ENCODE peak calls at places on chromosomes 7 and 10, in six cellular contexts. T, Q, E, F, V and W are unnamed samples. For H3K4me1, the result is how much of the 10 kb centered on the place peaks cover.

GRCh38 chr10:47445720-47446119 is 38.2 kb downstream of the ANXA8 start:
- DNase-seq in T (no peak), Q (no peak), E (no peak), F (no peak), V (no peak), W (no peak)

GRCh38 chr7:157430721-157431120 is 93.9 kb downstream of the DNAJB6 start:
- DNase-seq in T (no peak), Q (peak), E (no peak), F (no peak), V (no peak), W (peak)

GRCh38 chr7:151925446-151926335 is 30.6 kb upstream of the GALNTL5 start:
- DNase-seq in T (no peak), Q (no peak), E (peak), F (peak), V (no peak), W (no peak)

GRCh38 chr7:154789404-154789803 is 213.5 kb downstream of the PAXIP1 start:
- DNase-seq in T (no peak), Q (no peak), E (no peak), F (no peak), V (no peak), W (no peak)

GRCh38 chr7:151168022-151168786 is 710 bp upstream of the GBX1 start:
- DNase-seq in T (peak), Q (no peak), E (no peak), F (no peak), V (peak), W (no peak)

GRCh38 chr10:12428447-12429135 is 79.2 kb downstream of the CAMK1D start:
- DNase-seq in T (no peak), Q (no peak), E (no peak), F (no peak), V (no peak), W (no peak)

GRCh38 chr10:13102002-13102794 is 2.2 kb downstream of the OPTN start:
- DNase-seq in T (no peak), Q (no peak), E (peak), F (peak), V (no peak), W (no peak)

GRCh38 chr10:60828489-60828852 is 50.2 kb downstream of the CDK1 start:
- DNase-seq in T (no peak), Q (no peak), E (peak), F (no peak), V (no peak), W (no peak)

GRCh38 chr7:24718977-24719491 is 38.2 kb downstream of the GSDME start:
- DNase-seq in T (no peak), Q (no peak), E (no peak), F (no peak), V (no peak), W (no peak)

GRCh38 chr10:12198156-12198555 is 2.2 kb downstream of the CDC123 start:
- DNase-seq in T (no peak), Q (no peak), E (no peak), F (no peak), V (no peak), W (no peak)

GRCh38 chr7:118918556-118918955 is 694.1 kb downstream of the ANKRD7 start:
- DNase-seq in T (no peak), Q (no peak), E (peak), F (no peak), V (no peak), W (no peak)

DNA sequence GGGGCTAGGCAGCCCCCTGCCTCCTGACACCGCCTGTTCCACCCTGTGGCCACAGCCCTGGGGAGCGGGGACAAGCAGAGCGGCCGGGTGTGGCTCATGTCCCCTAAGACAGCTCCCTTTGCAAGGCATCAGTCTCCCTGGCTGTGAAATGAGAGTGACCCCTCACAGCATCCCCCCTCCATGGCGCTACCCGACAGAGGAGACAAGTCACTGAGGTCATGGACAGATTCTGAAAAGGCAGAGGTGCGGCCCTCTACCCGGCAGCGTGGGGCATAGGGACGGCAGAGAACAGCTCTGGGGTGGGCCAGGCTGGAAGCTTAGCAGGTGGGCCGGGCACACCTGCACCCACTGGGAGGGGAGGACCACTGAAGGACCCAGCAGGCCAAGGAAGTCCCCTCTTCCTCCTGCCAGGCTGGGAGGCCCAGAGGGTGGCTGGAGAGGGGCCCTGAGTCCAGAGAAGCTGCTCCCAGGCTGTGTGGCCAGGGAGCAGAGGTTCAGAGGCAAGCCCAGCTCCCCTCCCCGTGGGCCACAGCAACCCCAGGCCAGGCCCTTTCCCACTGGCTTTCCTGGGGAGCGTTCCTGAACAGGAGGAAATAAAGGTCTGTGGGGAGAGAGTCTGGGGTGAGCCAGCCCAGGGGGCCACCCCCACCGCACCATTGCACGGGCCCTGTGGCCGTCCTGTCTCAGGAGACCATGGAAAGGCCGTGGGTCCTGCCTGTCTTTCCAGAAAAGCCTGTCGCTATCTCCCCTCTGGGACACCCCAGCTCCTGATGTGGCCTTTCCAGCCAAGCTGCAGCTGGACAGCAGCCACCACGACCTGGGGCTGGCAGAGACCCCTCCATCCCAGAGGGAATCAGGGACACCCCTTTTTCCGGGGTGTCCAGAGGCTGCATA is 1.7 kb downstream of the ADAP1 start:
- DNase-seq in T (peak), Q (no peak), E (no peak), F (no peak), V (no peak), W (peak)
- H3K4me1 ChIP-seq in T (under half), Q (under half), E (under half), F (under half), V (under half), W (under half)

GRCh38 chr10:17183110-17183509 is 18.4 kb downstream of the TRDMT1 start:
- DNase-seq in T (no peak), Q (no peak), E (no peak), F (no peak), V (no peak), W (no peak)
- TF ChIP-seq CTCF in T (no peak), Q (no peak), E (peak), F (peak), V (peak), W (peak)

DNA sequence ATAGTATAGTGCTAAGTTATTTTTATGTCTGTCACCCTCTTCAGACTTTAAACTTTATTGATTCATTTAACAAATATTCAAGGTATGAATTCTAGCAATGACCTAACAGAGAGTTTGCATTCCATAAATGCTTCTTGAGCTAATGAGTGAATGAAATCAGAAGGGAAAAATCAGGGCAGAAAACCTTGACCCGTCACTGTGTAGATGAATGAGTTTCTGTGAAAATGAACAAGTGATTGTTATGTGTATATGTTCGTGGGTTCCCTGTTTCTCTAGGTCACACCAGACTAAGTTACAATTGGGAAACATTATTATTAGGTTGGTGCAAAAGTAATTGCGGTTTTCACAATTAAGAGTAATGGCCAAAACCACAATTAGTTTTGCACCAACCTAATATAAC is 30.1 kb downstream of the APBB1IP start:
- DNase-seq in T (no peak), Q (no peak), E (no peak), F (no peak), V (no peak), W (no peak)
- H3K4me1 ChIP-seq in T (under half), Q (under half), E (under half), F (under half), V (half or more), W (under half)

DNA sequence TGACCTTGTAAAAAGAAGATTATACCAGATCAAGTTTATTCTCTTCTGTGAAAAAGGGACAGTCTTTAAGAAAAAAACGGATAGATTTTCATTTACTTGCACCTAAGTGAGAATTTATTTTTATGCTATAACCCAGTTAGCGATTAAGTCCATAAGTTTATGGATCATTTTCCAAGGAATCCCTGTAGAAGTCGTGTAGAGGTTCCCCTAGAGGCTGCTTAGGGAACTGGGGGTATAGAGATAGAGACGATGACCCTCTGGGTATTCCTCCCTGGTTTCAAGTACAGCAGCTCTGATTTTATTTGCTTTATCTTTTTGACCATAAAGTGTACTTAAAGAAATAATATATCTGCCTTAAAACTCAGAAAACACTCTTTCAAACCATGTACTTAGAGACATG is 648.4 kb upstream of the LRRTM3 start:
- DNase-seq in T (no peak), Q (no peak), E (no peak), F (no peak), V (no peak), W (no peak)
- TF ChIP-seq CTCF in T (no peak), Q (no peak), E (no peak), F (no peak), V (no peak), W (peak)